ENCODE peak calls at places on chromosomes 13 and 19, in six cellular contexts. G, X, R, Y, H and Q are unnamed samples.

GRCh38 chr13:31887311-31887710 is 144.3 kb upstream of the FRY start:
- DNase-seq in X (no peak), H (no peak), G (peak; percentile 90), Y (no peak), R (peak; percentile 46), Q (peak; percentile 74)

GRCh38 chr19:41895745-41896580 is 13.0 kb downstream of the ARHGEF1 start:
- DNase-seq in Y (no peak), G (no peak), X (no peak), R (no peak), H (no peak), Q (peak; percentile 33)

GRCh38 chr13:97229699-97230098 is 7.6 kb downstream of the MBNL2 start:
- DNase-seq in R (no peak), X (no peak), Y (no peak), H (no peak), G (no peak), Q (no peak)

GRCh38 chr13:33794576-33794975 is 23.4 kb upstream of the RFC3 start:
- DNase-seq in G (no peak), X (no peak), H (no peak), R (peak; percentile 80), Y (no peak), Q (no peak)

GRCh38 chr13:43072394-43072793 is 49.0 kb downstream of the DNAJC15 start:
- DNase-seq in H (no peak), Y (no peak), R (no peak), X (no peak), G (peak; percentile 58), Q (peak; percentile 55)

GRCh38 chr13:20714563-20715339 is 11.3 kb downstream of the IL17D start:
- DNase-seq in H (no peak), G (peak; percentile 92), X (no peak), Y (no peak), R (peak; percentile 99), Q (peak; percentile 87)

GRCh38 chr13:73336789-73337188 is 278.0 kb downstream of the KLF5 start:
- DNase-seq in Y (no peak), R (no peak), X (no peak), G (no peak), H (no peak), Q (no peak)

GRCh38 chr13:114064516-114065140 is 67.8 kb downstream of the RASA3 start:
- DNase-seq in G (peak; percentile 60), H (no peak), X (no peak), R (peak; percentile 65), Y (no peak), Q (peak; percentile 60)

GRCh38 chr13:40064723-40065122 is 409.3 kb downstream of the COG6 start:
- DNase-seq in G (peak; percentile 86), R (peak; percentile 84), Y (no peak), H (no peak), X (no peak), Q (peak; percentile 78)

GRCh38 chr19:56086671-56087430 is 34.2 kb downstream of the ZNF787 start:
- DNase-seq in Y (no peak), H (no peak), G (no peak), X (no peak), R (no peak), Q (no peak)

GRCh38 chr13:110628952-110629701 is 13.8 kb downstream of the NAXD start:
- DNase-seq in R (no peak), G (peak; percentile 24), H (no peak), Y (no peak), X (no peak), Q (peak; percentile 89)

GRCh38 chr13:110161112-110161897 is 145.7 kb downstream of the COL4A1 start:
- DNase-seq in R (no peak), G (no peak), X (peak; percentile 99), Y (no peak), H (no peak), Q (no peak)

GRCh38 chr19:17555480-17555928 is at the start of gene COLGALT1:
- DNase-seq in H (peak; percentile 81), Y (peak; percentile 97), R (peak; percentile 98), G (peak; percentile 98), X (peak; percentile 95), Q (peak; percentile 97)

GRCh38 chr19:32599736-32600157 is 18.8 kb downstream of the PDCD5 start:
- DNase-seq in R (peak; percentile 58), G (peak; percentile 80), X (no peak), H (no peak), Y (no peak), Q (peak; percentile 86)

GRCh38 chr19:19866599-19867248 is 1.0 kb downstream of the ZNF253 start:
- DNase-seq in H (no peak), R (peak; percentile 34), X (peak; percentile 22), G (peak; percentile 15), Y (peak; percentile 86), Q (peak; percentile 7)

GRCh38 chr13:27487776-27488175 is 37.4 kb upstream of the MTIF3 start:
- DNase-seq in H (no peak), R (no peak), X (no peak), G (peak; percentile 23), Y (no peak), Q (peak; percentile 69)

GRCh38 chr19:45076851-45077730 is 813 bp upstream of the ZNF296 start:
- DNase-seq in R (no peak), Y (peak; percentile 71), H (no peak), G (no peak), X (no peak), Q (no peak)

GRCh38 chr13:98752111-98752941 is at the start of gene SLC15A1:
- DNase-seq in H (no peak), R (no peak), Y (peak; percentile 51), G (no peak), X (no peak), Q (no peak)

GRCh38 chr13:51257187-51257586 is 35.0 kb downstream of the FAM124A start:
- DNase-seq in R (no peak), H (no peak), X (no peak), G (no peak), Y (no peak), Q (no peak)

GRCh38 chr13:48431987-48432615 is 19.2 kb upstream of the LPAR6 start:
- DNase-seq in Y (no peak), X (no peak), G (peak; percentile 54), H (no peak), R (peak; percentile 65), Q (peak; percentile 74)

GRCh38 chr13:61901946-61902541 is 486.4 kb upstream of the PCDH20 start:
- DNase-seq in X (no peak), H (no peak), Y (no peak), G (no peak), R (no peak), Q (no peak)

GRCh38 chr13:34247596-34247995 is 429.6 kb downstream of the RFC3 start:
- DNase-seq in Y (no peak), G (no peak), R (no peak), H (no peak), X (no peak), Q (no peak)

GRCh38 chr13:31538067-31539042 is 201.0 kb upstream of the RXFP2 start:
- DNase-seq in G (peak; percentile 74), R (peak; percentile 44), H (no peak), Y (no peak), X (peak; percentile 12), Q (peak; percentile 65)

GRCh38 chr13:48858523-48858922 is 117.2 kb upstream of the FNDC3A start:
- DNase-seq in R (no peak), Y (no peak), H (no peak), G (no peak), X (peak; percentile 16), Q (peak; percentile 23)

GRCh38 chr13:76928456-76928855 is 19.9 kb upstream of the ACOD1 start:
- DNase-seq in X (no peak), H (no peak), R (peak; percentile 2), Y (no peak), G (no peak), Q (no peak)